ENCODE peak calls at places on chromosomes 4 and X, in five cellular contexts. O, K, D, H and Q are unnamed samples.

GRCh38 chrX:148412006-148412405 is 88.4 kb upstream of the AFF2 start:
- DNase-seq in O (no peak), D (no peak), K (no peak), H (no peak), Q (no peak)

GRCh38 chrX:104282326-104282725 is 27.6 kb upstream of the ESX1 start:
- DNase-seq in O (no peak), D (no peak), H (no peak), K (no peak), Q (no peak)

GRCh38 chr4:184317234-184317918 is 99.7 kb upstream of the ENPP6 start:
- DNase-seq in H (no peak), K (no peak), O (no peak), D (no peak), Q (no peak)

GRCh38 chr4:88818650-88819470 is 121.2 kb upstream of the NAP1L5 start:
- DNase-seq in D (peak; percentile 18), K (peak; percentile 52), H (peak; percentile 23), O (peak; percentile 17), Q (peak; percentile 11)

GRCh38 chr4:120653790-120654189 is 268.7 kb downstream of the PRDM5 start:
- DNase-seq in H (no peak), D (no peak), K (no peak), O (no peak), Q (no peak)

GRCh38 chr4:85778809-85779124 is 303.8 kb downstream of the ARHGAP24 start:
- DNase-seq in D (no peak), H (no peak), O (no peak), K (no peak), Q (no peak)

GRCh38 chr4:170979736-170980135 is 833.5 kb upstream of the GALNTL6 start:
- DNase-seq in D (no peak), K (no peak), H (peak; percentile 13), O (no peak), Q (no peak)

GRCh38 chr4:172149329-172149728 is 336.1 kb downstream of the GALNTL6 start:
- DNase-seq in K (no peak), O (no peak), D (no peak), H (no peak), Q (no peak)

GRCh38 chrX:33211356-33212254 is at the start of gene DMD:
- DNase-seq in K (no peak), D (peak; percentile 36), O (no peak), H (peak; percentile 72), Q (no peak)

GRCh38 chr4:153479118-153479517 is 13.0 kb downstream of the TMEM131L start:
- DNase-seq in O (no peak), H (no peak), K (no peak), D (no peak), Q (no peak)

GRCh38 chrX:70452143-70452733 is 7.6 kb downstream of the DLG3 start:
- DNase-seq in H (peak; percentile 32), K (peak; percentile 48), O (peak; percentile 52), D (peak; percentile 46), Q (no peak)

GRCh38 chr4:8164194-8164565 is 5.6 kb upstream of the ABLIM2 start:
- DNase-seq in K (no peak), H (no peak), O (no peak), D (no peak), Q (no peak)

GRCh38 chr4:28360681-28361080 is 1500.0 kb downstream of the STIM2 start:
- DNase-seq in H (no peak), O (no peak), K (no peak), D (no peak), Q (no peak)

GRCh38 chr4:129829373-129829772 is 733.4 kb downstream of the C4orf33 start:
- DNase-seq in D (no peak), K (no peak), O (no peak), H (no peak), Q (no peak)

GRCh38 chrX:150558424-150558823 is 10.0 kb upstream of the MTM1 start:
- DNase-seq in O (no peak), K (no peak), H (no peak), D (no peak), Q (no peak)

GRCh38 chrX:42106556-42106955 is 183.2 kb upstream of the CASK start:
- DNase-seq in D (no peak), O (no peak), H (no peak), K (no peak), Q (no peak)

GRCh38 chrX:129783176-129783776 is 3.5 kb downstream of the SASH3 start:
- DNase-seq in O (no peak), D (no peak), K (no peak), H (no peak), Q (no peak)